ENCODE peak calls at places on chromosome 14, in four cellular contexts. W is LNCaP clone FGC, T is myocyte, A is AG04449. V is an unnamed sample.

GRCh38 chr14:100440207-100440631 is 117.1 kb downstream of the SLC25A47 start:
- DNase-seq in W (peak), T (peak), A (no peak), V (peak)

GRCh38 chr14:80546056-80546854 is 335.0 kb upstream of the DIO2 start:
- DNase-seq in W (no peak), T (no peak), A (no peak), V (no peak)

GRCh38 chr14:97705107-97705506 is 907.9 kb downstream of the VRK1 start:
- DNase-seq in W (no peak), T (no peak), A (no peak), V (no peak)

GRCh38 chr14:103847954-103848719 is 762 bp upstream of the PPP1R13B start:
- DNase-seq in W (no peak), T (no peak), A (no peak), V (no peak)

GRCh38 chr14:20935303-20935984 is 19.8 kb upstream of the RNASE2 start:
- DNase-seq in W (no peak), T (no peak), A (no peak), V (no peak)

GRCh38 chr14:101374373-101375338 is 186.6 kb upstream of the DIO3 start:
- DNase-seq in W (no peak), T (no peak), A (no peak), V (no peak)

GRCh38 chr14:90111895-90112534 is 50.2 kb downstream of the KCNK13 start:
- DNase-seq in W (no peak), T (peak), A (peak), V (no peak)

GRCh38 chr14:103692159-103692558 is 23.1 kb downstream of the XRCC3 start:
- DNase-seq in W (no peak), T (no peak), A (no peak), V (no peak)

GRCh38 chr14:91112172-91112571 is 1.7 kb upstream of the DGLUCY start:
- DNase-seq in W (no peak), T (no peak), A (no peak), V (no peak)

GRCh38 chr14:73467800-73468199 is 9.5 kb upstream of the NUMB start:
- DNase-seq in W (no peak), T (no peak), A (no peak), V (no peak)